ENCODE peak calls at places on chromosomes 12 and 14, in eight cellular contexts. A is GM23338, R is K562, M is HepG2, D is H1, N is HCT116, O is GM12878, L is SK-N-SH. H is an unnamed sample.

GRCh38 chr12:74526535-74526934 is 11.1 kb upstream of the ATXN7L3B start:
- DNase-seq in R (no peak), D (no peak), L (no peak), M (no peak), O (no peak), N (no peak), A (no peak), H (no peak)

GRCh38 chr12:27107976-27108375 is 25.6 kb upstream of the C12orf71 start:
- DNase-seq in O (no peak), L (no peak), M (no peak), A (no peak), N (no peak), R (no peak), D (no peak), H (no peak)

GRCh38 chr14:31530136-31530535 is 31.1 kb upstream of the NUBPL start:
- DNase-seq in O (no peak), D (no peak), N (no peak), R (no peak), A (no peak), L (no peak), M (no peak), H (no peak)

GRCh38 chr14:102817318-102817717 is 40.1 kb downstream of the TRAF3 start:
- DNase-seq in L (no peak), O (no peak), N (no peak), R (no peak), A (no peak), D (no peak), M (no peak), H (no peak)

GRCh38 chr14:23514009-23514962 is 37.3 kb downstream of the ZFHX2 start:
- DNase-seq in D (no peak), N (no peak), L (no peak), O (no peak), A (no peak), M (no peak), R (no peak), H (no peak)

GRCh38 chr14:31229638-31230229 is 22.1 kb upstream of the HECTD1 start:
- DNase-seq in O (no peak), R (peak; percentile 91), A (peak; percentile 51), L (no peak), N (peak; percentile 92), D (peak; percentile 51), M (peak; percentile 100), H (no peak)

GRCh38 chr14:23442721-23443356 is 7.4 kb upstream of the MYH7 start:
- DNase-seq in M (no peak), A (peak; percentile 45), R (no peak), N (no peak), O (no peak), D (peak; percentile 47), L (no peak), H (no peak)

GRCh38 chr14:69316449-69317391 is 56.8 kb downstream of the GALNT16 start:
- DNase-seq in D (peak; percentile 41), N (no peak), R (no peak), M (no peak), L (no peak), A (no peak), O (no peak), H (peak; percentile 7)

GRCh38 chr12:42798811-42799438 is 209.4 kb upstream of the PRICKLE1 start:
- DNase-seq in A (no peak), O (no peak), R (no peak), M (no peak), L (no peak), D (no peak), N (no peak), H (no peak)

GRCh38 chr12:122021822-122022392 is at the start of gene BCL7A:
- DNase-seq in D (peak; percentile 68), L (peak; percentile 92), R (peak; percentile 77), O (no peak), A (peak; percentile 62), M (peak; percentile 15), N (peak; percentile 22), H (peak; percentile 72)

DNA sequence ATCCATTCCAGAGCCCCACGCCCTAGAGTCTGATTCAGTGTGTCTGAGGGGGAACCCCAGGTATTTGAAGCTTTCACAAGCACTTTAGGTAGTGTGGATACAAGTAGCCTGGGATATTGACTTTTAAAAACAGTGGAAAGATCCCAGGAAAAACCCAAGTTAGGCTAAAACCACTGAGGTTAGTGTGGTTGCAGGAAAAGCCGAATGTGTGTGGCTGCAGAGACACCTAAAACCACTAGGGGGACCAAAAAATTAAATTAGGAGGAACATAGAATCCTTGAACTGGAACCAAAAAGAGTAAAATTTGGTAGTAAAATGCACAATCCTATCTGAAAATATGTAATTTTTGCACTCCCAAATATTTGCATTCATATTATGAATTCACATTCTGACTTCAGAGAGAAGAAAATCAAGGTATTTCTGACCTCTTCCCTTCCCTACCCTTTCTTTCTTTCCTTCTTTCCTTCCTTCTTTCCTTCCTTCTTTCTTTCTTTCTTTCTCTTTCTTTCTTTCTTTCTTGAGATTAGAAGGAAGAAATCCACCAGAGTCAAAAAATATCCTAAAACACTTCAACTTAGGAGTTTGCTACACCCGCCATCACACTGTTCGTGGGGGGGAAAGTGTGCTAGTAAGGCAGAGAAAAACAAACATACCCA is 37.8 kb downstream of the SLCO1A2 start:
- DNase-seq in M (no peak), L (peak; percentile 22), D (no peak), A (peak; percentile 43), R (peak; percentile 8), N (no peak), O (no peak), H (peak; percentile 13)
- H2AFZ ChIP-seq in M (no peak overlapping the region), L (no peak overlapping the region), D (no peak overlapping the region), A (no peak overlapping the region), R (peak overlapping the region; percentile 33), N (peak overlapping the region; percentile 93), O (no peak overlapping the region), H (peak overlapping the region; percentile 51)

DNA sequence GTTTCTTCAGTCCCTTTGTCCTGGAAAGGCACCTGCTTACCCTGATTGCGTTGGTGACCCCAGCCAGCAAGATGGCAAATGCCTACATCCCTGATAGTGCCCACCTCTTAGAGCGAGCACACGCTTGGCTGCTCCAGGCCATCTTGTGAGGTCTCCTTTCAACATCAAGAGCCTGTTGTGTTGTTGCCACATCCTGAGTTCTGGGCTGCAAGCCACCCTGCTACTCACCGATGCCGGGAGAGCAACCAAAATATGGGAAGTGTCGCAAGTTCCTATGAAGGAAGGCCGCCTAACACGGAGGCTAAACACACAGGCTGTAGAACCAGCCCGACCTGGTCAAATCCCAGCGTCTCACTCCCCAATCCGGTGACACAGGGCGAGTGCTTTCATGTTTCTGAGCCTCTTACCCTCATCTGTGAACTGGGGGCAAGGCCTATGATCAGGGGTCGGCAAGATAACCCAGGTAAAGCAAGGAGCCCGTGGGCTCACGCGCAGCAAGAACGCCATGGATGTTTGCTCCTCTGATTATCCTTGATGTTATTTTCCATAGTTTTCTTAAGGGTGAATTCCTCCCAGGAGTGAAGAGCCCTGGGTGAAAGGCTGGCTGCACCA is 98.4 kb downstream of the LGMN start:
- DNase-seq in O (no peak), N (no peak), L (no peak), M (no peak), D (no peak), R (no peak), A (no peak), H (no peak)
- TF ChIP-seq POLR2AphosphoS5 in O (no peak), N (no peak), L (no peak), M (no peak), D (no peak), R (no peak), A (no peak), H (no peak)

GRCh38 chr12:125841332-125841731 is 776.1 kb downstream of the AACS start:
- DNase-seq in N (no peak), L (no peak), O (no peak), M (no peak), R (no peak), A (no peak), D (no peak), H (no peak)

GRCh38 chr12:125835852-125836251 is 770.6 kb downstream of the AACS start:
- DNase-seq in O (no peak), R (no peak), N (no peak), M (no peak), A (no peak), L (no peak), D (no peak), H (no peak)

GRCh38 chr12:125836647-125837046 is 771.4 kb downstream of the AACS start:
- DNase-seq in D (no peak), L (no peak), N (no peak), O (no peak), M (no peak), A (no peak), R (no peak), H (no peak)
- TF ChIP-seq CTCF in D (no peak), L (no peak), N (no peak), O (no peak), M (no peak), A (no peak), R (no peak), H (no peak)

GRCh38 chr12:5447329-5447728 is 15.4 kb downstream of the NTF3 start:
- DNase-seq in R (no peak), M (no peak), O (no peak), D (no peak), L (no peak), N (no peak), A (no peak), H (no peak)
- H2AFZ ChIP-seq in R (no peak overlapping the region), M (no peak overlapping the region), O (no peak overlapping the region), D (no peak overlapping the region), L (no peak overlapping the region), N (no peak overlapping the region), A (no peak overlapping the region), H (no peak overlapping the region)

DNA sequence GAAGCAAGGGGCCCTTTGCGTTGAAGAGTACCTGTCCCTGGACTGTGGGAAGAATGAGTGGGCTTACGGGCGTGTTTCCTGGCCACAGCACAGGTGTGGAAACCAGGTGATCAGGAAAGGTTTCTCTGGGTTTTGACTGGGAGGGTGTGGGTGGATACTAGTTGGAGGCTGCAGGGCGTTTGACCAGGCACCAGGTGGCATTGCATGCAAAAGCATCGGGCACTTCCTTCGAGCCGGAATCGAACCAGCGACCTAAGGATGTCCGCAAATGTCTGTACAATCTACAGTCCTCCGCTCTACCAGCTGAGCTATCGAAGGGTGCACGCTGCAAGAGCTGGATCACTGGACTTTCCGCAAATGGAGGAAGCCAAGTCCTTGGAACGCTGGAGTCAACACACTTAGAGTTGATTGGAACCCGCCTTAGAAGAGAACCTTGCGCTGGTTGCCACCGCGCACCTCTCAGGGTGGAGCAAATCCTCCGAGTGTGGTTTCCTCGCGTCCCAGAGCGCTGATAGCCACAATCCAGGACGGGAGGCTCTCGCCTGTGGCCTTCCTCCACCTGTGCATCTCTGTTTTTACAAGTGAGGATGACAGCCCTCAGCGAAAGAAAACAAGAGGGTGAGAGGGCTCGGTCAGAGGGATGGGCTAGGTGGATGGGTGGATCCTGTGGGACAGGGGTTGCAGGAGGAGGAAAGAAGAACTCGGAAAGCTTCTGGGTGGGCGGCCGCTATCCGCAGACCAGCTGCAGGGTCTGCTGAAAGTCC is 21.2 kb upstream of the RNASE4 start:
- DNase-seq in A (peak; percentile 93), R (peak; percentile 81), M (peak; percentile 76), O (peak; percentile 88), D (peak; percentile 96), L (no peak), N (peak; percentile 92), H (peak; percentile 49)
- TF ChIP-seq POLR2AphosphoS5 in A (no peak), R (no peak), M (no peak), O (peak; percentile 53), D (no peak), L (no peak), N (no peak), H (no peak)

GRCh38 chr14:74459289-74459946 is 33.4 kb upstream of the SYNDIG1L start:
- DNase-seq in D (peak; percentile 84), R (peak; percentile 41), A (peak; percentile 81), L (peak; percentile 54), M (peak; percentile 24), N (no peak), O (no peak), H (peak; percentile 49)
- TF ChIP-seq CTCF in D (peak; percentile 89), R (peak; percentile 64), A (peak; percentile 78), L (peak; percentile 67), M (peak; percentile 62), N (peak; percentile 78), O (peak; percentile 61), H (peak; percentile 73)

H was measured in endothelial cell of umbilical vein.